ENCODE peak calls at places on chromosomes 1 and 21, in six cellular contexts. J is GM23248, H is mammary epithelial cell, U is fibroblast of lung, F is neural progenitor cell, L is endothelial cell of umbilical vein. Z is an unnamed sample.

GRCh38 chr1:31954607-31955283 is 16.6 kb upstream of the PTP4A2 start:
- DNase-seq in J (peak; percentile 97), H (peak; percentile 88), U (peak; percentile 99), F (peak; percentile 42), L (peak; percentile 89), Z (peak; percentile 74)

GRCh38 chr1:82589588-82589987 is 788.9 kb downstream of the ADGRL2 start:
- DNase-seq in J (no peak), H (no peak), U (no peak), F (no peak), L (no peak), Z (no peak)

GRCh38 chr1:236480758-236481436 is 42.9 kb upstream of the LGALS8 start:
- DNase-seq in J (no peak), H (no peak), U (no peak), F (no peak), L (no peak), Z (no peak)

GRCh38 chr1:6447016-6447817 is 18.8 kb downstream of the TNFRSF25 start:
- DNase-seq in J (no peak), H (no peak), U (no peak), F (peak; percentile 90), L (no peak), Z (no peak)

GRCh38 chr21:25925936-25926335 is 191.2 kb downstream of the GABPA start:
- DNase-seq in J (no peak), H (no peak), U (no peak), F (no peak), L (peak; percentile 97), Z (no peak)

GRCh38 chr1:161915051-161915503 is 108.6 kb downstream of the OLFML2B start:
- DNase-seq in J (peak; percentile 24), H (no peak), U (no peak), F (no peak), L (no peak), Z (no peak)

GRCh38 chr1:113946668-113947387 is 17.7 kb downstream of the HIPK1 start:
- DNase-seq in J (no peak), H (no peak), U (peak; percentile 5), F (peak; percentile 50), L (no peak), Z (no peak)

GRCh38 chr1:176206006-176206960 is 803 bp downstream of the COP1 start:
- DNase-seq in J (peak; percentile 74), H (peak; percentile 43), U (peak; percentile 28), F (peak; percentile 71), L (peak; percentile 55), Z (peak; percentile 61)

GRCh38 chr1:207414606-207415108 is 39.5 kb upstream of the CR2 start:
- DNase-seq in J (no peak), H (no peak), U (no peak), F (no peak), L (no peak), Z (no peak)

GRCh38 chr1:213231795-213232231 is 180.8 kb downstream of the RPS6KC1 start:
- DNase-seq in J (peak; percentile 50), H (no peak), U (peak; percentile 2), F (peak; percentile 82), L (no peak), Z (no peak)

GRCh38 chr1:84700065-84700464 is 9.8 kb upstream of the SSX2IP start:
- DNase-seq in J (no peak), H (no peak), U (no peak), F (no peak), L (no peak), Z (no peak)

GRCh38 chr1:164380893-164381292 is 178.1 kb upstream of the PBX1 start:
- DNase-seq in J (peak; percentile 81), H (no peak), U (peak; percentile 51), F (no peak), L (no peak), Z (no peak)

GRCh38 chr21:43287974-43288755 is 119.4 kb downstream of the CRYAA start:
- DNase-seq in J (no peak), H (no peak), U (no peak), F (no peak), L (no peak), Z (peak; percentile 76)

GRCh38 chr1:186404454-186405051 is 28.9 kb downstream of the ODR4 start:
- DNase-seq in J (peak; percentile 85), H (peak; percentile 32), U (peak; percentile 70), F (peak; percentile 20), L (peak; percentile 89), Z (peak; percentile 2)

GRCh38 chr1:184822267-184822666 is 67.6 kb upstream of the EDEM3 start:
- DNase-seq in J (no peak), H (no peak), U (no peak), F (no peak), L (no peak), Z (no peak)

GRCh38 chr1:20462397-20462796 is 23.6 kb downstream of the CAMK2N1 start:
- DNase-seq in J (no peak), H (no peak), U (no peak), F (no peak), L (no peak), Z (no peak)

GRCh38 chr1:228860911-228861829 is 125.9 kb downstream of the RHOU start:
- DNase-seq in J (peak; percentile 92), H (peak; percentile 75), U (peak; percentile 79), F (no peak), L (no peak), Z (peak; percentile 72)

GRCh38 chr1:47690341-47691244 is 252.7 kb downstream of the FOXD2 start:
- DNase-seq in J (no peak), H (no peak), U (no peak), F (no peak), L (no peak), Z (no peak)

GRCh38 chr1:154468480-154469240 is 33.4 kb upstream of the TDRD10 start:
- DNase-seq in J (no peak), H (no peak), U (no peak), F (no peak), L (no peak), Z (no peak)

GRCh38 chr1:93615201-93616150 is 66.2 kb downstream of the BCAR3 start:
- DNase-seq in J (peak; percentile 89), H (peak; percentile 78), U (peak; percentile 48), F (no peak), L (peak; percentile 28), Z (peak; percentile 35)

GRCh38 chr1:228955691-228956090 is 220.4 kb downstream of the RHOU start:
- DNase-seq in J (peak; percentile 65), H (no peak), U (peak; percentile 52), F (no peak), L (no peak), Z (no peak)

GRCh38 chr1:110208916-110209650 is 1.0 kb upstream of the KCNC4 start:
- DNase-seq in J (no peak), H (no peak), U (no peak), F (peak; percentile 23), L (peak; percentile 3), Z (no peak)
- TF ChIP-seq EZH2 in J (no peak), H (no peak), U (no peak), F (no peak), L (no peak), Z (no peak)

GRCh38 chr1:43980255-43981134 is 1.5 kb downstream of the B4GALT2 start:
- DNase-seq in J (peak; percentile 66), H (peak; percentile 80), U (no peak), F (no peak), L (no peak), Z (peak; percentile 55)
- H4K20me1 ChIP-seq in J (no peaks in the 10 kb centered on the region), H (no peaks in the 10 kb centered on the region), U (no peaks in the 10 kb centered on the region), F (peaks cover 31% of the 10 kb centered on the region), L (no peaks in the 10 kb centered on the region), Z (peaks cover 12% of the 10 kb centered on the region)

DNA sequence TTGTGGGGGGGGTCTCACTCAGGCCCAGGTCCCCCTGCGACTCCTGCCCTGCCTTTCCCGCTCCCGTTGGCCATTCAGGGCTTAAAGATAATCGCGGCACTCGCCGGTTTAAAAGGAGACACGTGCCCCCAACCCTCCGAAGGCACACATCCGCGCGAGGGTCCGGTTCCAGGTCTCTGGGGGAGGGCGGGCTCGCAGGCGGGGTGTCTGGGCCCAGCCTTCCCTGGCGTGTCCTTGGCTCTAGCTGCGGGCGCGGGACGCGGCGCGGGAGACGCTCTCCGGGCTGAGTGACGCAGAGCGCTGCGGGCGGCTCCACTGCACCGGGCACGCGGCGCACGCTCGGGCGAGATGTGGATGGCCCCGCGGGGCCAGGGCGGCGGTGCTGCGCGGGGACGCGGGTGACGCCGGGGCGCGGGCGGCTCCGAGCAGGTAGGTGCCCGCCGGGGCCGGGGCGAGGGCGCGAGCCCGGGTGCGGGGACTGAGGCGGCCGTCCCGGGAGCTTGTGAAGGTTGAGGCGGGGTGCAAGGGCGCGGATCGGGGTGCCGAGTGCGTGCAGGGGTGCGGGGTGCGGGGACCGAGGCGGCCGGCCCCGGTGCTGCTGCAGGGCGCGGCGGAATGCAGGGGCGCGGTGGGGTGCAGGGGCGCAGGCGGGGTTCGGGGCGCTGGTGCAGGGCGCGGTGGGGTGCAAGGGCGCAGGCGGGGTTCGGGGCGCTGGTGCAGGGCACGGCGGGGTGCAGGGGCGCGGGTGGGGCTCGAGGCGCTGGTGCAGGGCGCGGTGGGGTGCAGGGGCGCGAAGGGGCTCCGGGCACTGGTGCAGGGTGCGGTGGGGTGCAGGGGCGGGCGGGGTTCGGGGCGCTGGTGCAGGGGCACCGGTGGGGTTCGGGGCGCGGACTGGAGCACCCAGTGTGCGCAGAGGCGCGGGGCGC is 3.3 kb upstream of the TRPM2 start:
- DNase-seq in J (no peak), H (no peak), U (no peak), F (no peak), L (no peak), Z (no peak)
- TF ChIP-seq EZH2 in J (no peak), H (no peak), U (peak; percentile 36), F (no peak), L (no peak), Z (no peak)

GRCh38 chr1:24761582-24761981 is 16.3 kb downstream of the CLIC4 start:
- DNase-seq in J (no peak), H (peak; percentile 46), U (no peak), F (no peak), L (no peak), Z (no peak)
- H4K20me1 ChIP-seq in J (peaks cover 46% of the 10 kb centered on the region), H (no peaks in the 10 kb centered on the region), U (peaks cover 4% of the 10 kb centered on the region), F (peaks cover 74% of the 10 kb centered on the region), L (peaks cover 4% of the 10 kb centered on the region), Z (peaks cover 37% of the 10 kb centered on the region)

GRCh38 chr1:71118086-71118485 is 37.3 kb upstream of the ZRANB2 start:
- DNase-seq in J (no peak), H (no peak), U (no peak), F (no peak), L (no peak), Z (no peak)
- TF ChIP-seq EZH2 in J (no peak), H (no peak), U (no peak), F (no peak), L (no peak), Z (no peak)

DNA sequence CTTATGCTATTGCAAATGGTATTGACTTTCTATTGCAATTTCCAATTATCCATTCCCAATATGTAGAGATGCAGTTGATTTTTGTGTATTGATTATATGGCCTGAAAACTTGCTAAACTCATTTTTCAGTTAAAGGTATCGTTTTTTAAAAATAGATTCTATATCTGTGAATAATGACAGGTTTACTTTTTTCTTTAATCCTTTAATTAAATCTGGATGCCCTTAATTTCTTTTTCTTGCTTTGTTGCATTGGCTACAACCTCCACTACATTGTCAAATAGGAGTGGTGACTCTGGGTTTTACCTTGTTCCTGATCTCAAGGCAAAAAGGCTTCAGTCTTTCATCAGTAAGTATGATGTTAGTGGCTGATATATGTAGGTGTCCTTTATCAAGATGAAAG is 522.4 kb downstream of the MATN1 start:
- DNase-seq in J (no peak), H (no peak), U (no peak), F (no peak), L (no peak), Z (no peak)
- H4K20me1 ChIP-seq in J (no peaks in the 10 kb centered on the region), H (no peaks in the 10 kb centered on the region), U (no peaks in the 10 kb centered on the region), F (no peaks in the 10 kb centered on the region), L (no peaks in the 10 kb centered on the region), Z (no peaks in the 10 kb centered on the region)